ENCODE peak calls at places on chromosomes 3 and 15, in five cellular contexts. X is chondrocyte, Z is GM10248, F is suprapubic skin, I is astrocyte of the spinal cord. T is an unnamed sample.

GRCh38 chr3:114331007-114331406 is 37.2 kb downstream of the TIGIT start:
- DNase-seq in X (no peak), Z (no peak), F (no peak), I (no peak), T (no peak)

GRCh38 chr15:75641176-75641498 is 1.1 kb upstream of the IMP3 start:
- DNase-seq in X (no peak), Z (no peak), F (no peak), I (no peak), T (no peak)

GRCh38 chr3:117488983-117489382 is 779.4 kb downstream of the TUSC7 start:
- DNase-seq in X (no peak), Z (no peak), F (no peak), I (no peak), T (no peak)

GRCh38 chr15:40877691-40878090 is 3.7 kb upstream of the RHOV start:
- DNase-seq in X (no peak), Z (no peak), F (no peak), I (no peak), T (no peak)

GRCh38 chr15:49844390-49844789 is 223.5 kb downstream of the DTWD1 start:
- DNase-seq in X (no peak), Z (no peak), F (no peak), I (no peak), T (no peak)

GRCh38 chr3:124950026-124950425 is 15.5 kb upstream of the MUC13 start:
- DNase-seq in X (no peak), Z (no peak), F (no peak), I (no peak), T (no peak)

GRCh38 chr15:36256258-36256825 is 323.1 kb upstream of the CDIN1 start:
- DNase-seq in X (no peak), Z (no peak), F (no peak), I (no peak), T (no peak)

GRCh38 chr15:67125589-67126502 is 60.4 kb downstream of the SMAD3 start:
- DNase-seq in X (no peak), Z (no peak), F (peak; percentile 89), I (peak; percentile 98), T (peak; percentile 92)

GRCh38 chr3:71728632-71729342 is 3.6 kb upstream of the EIF4E3 start:
- DNase-seq in X (no peak), Z (no peak), F (no peak), I (no peak), T (no peak)

GRCh38 chr3:183815565-183815943 is 9.8 kb downstream of the MAP6D1 start:
- DNase-seq in X (no peak), Z (no peak), F (no peak), I (no peak), T (no peak)

GRCh38 chr3:30607032-30607833 is 832 bp downstream of the TGFBR2 start:
- DNase-seq in X (peak; percentile 67), Z (peak; percentile 55), F (peak; percentile 85), I (peak; percentile 62), T (peak; percentile 71)

GRCh38 chr3:177050466-177051237 is 146.6 kb downstream of the TBL1XR1 start:
- DNase-seq in X (no peak), Z (no peak), F (no peak), I (peak; percentile 71), T (no peak)

GRCh38 chr3:44159901-44160300 is 81.8 kb upstream of the TOPAZ1 start:
- DNase-seq in X (no peak), Z (no peak), F (no peak), I (no peak), T (no peak)

GRCh38 chr15:100895721-100896120 is 16.1 kb downstream of the ALDH1A3 start:
- DNase-seq in X (no peak), Z (no peak), F (no peak), I (no peak), T (no peak)

GRCh38 chr3:42106646-42107045 is 15.5 kb downstream of the TRAK1 start:
- DNase-seq in X (no peak), Z (no peak), F (no peak), I (no peak), T (no peak)

GRCh38 chr15:74032606-74033561 is 38.4 kb downstream of the PML start:
- DNase-seq in X (no peak), Z (no peak), F (no peak), I (no peak), T (peak; percentile 11)

GRCh38 chr3:195031574-195032003 is 239.4 kb downstream of the XXYLT1 start:
- DNase-seq in X (no peak), Z (no peak), F (no peak), I (no peak), T (no peak)

GRCh38 chr15:58472821-58473581 is 41.2 kb downstream of the LIPC start:
- DNase-seq in X (no peak), Z (no peak), F (no peak), I (peak; percentile 46), T (no peak)

GRCh38 chr3:152443212-152444023 is 174.7 kb downstream of the MBNL1 start:
- DNase-seq in X (no peak), Z (no peak), F (no peak), I (peak; percentile 33), T (no peak)

GRCh38 chr3:108940568-108941285 is 13.0 kb downstream of the GUCA1C start:
- DNase-seq in X (no peak), Z (no peak), F (no peak), I (no peak), T (no peak)

GRCh38 chr3:149641011-149641728 is 16.7 kb downstream of the WWTR1 start:
- DNase-seq in X (no peak), Z (no peak), F (no peak), I (no peak), T (no peak)

GRCh38 chr15:51132384-51133139 is 37.9 kb upstream of the TNFAIP8L3 start:
- DNase-seq in X (no peak), Z (no peak), F (no peak), I (peak; percentile 97), T (peak; percentile 74)

GRCh38 chr3:197906850-197907187 is 43.2 kb upstream of the RPL35A start:
- DNase-seq in X (no peak), Z (no peak), F (no peak), I (no peak), T (no peak)

GRCh38 chr3:129106320-129106719 is 15.3 kb downstream of the RAB43 start:
- DNase-seq in X (no peak), Z (no peak), F (no peak), I (no peak), T (no peak)

GRCh38 chr15:99526671-99527070 is 39.1 kb upstream of the MEF2A start:
- DNase-seq in X (no peak), Z (no peak), F (no peak), I (no peak), T (no peak)

GRCh38 chr15:81197688-81198281 is 1.1 kb downstream of the IL16 start:
- DNase-seq in X (no peak), Z (no peak), F (no peak), I (no peak), T (no peak)

GRCh38 chr15:98812711-98813441 is 164.5 kb downstream of the IGF1R start:
- DNase-seq in X (no peak), Z (no peak), F (no peak), I (no peak), T (no peak)

GRCh38 chr3:174330303-174330702 is 528.8 kb upstream of the NAALADL2 start:
- DNase-seq in X (no peak), Z (no peak), F (no peak), I (peak; percentile 76), T (no peak)

GRCh38 chr3:111577798-111578685 is 17.1 kb downstream of the ZBED2 start:
- DNase-seq in X (no peak), Z (peak; percentile 28), F (no peak), I (peak; percentile 86), T (no peak)
- TF ChIP-seq CTCF in X (peak; percentile 82), Z (peak; percentile 45), F (peak; percentile 27), I (peak; percentile 67), T (no peak)

GRCh38 chr3:98817546-98817945 is 54.4 kb downstream of the ST3GAL6 start:
- DNase-seq in X (no peak), Z (peak; percentile 45), F (no peak), I (peak; percentile 67), T (no peak)
- TF ChIP-seq CTCF in X (peak; percentile 93), Z (peak; percentile 55), F (peak; percentile 58), I (peak; percentile 53), T (peak; percentile 74)

GRCh38 chr3:164673738-164674137 is 404.6 kb downstream of the SI start:
- DNase-seq in X (no peak), Z (no peak), F (no peak), I (no peak), T (no peak)
- TF ChIP-seq CTCF in X (peak; percentile 17), Z (no peak), F (no peak), I (no peak), T (no peak)

DNA sequence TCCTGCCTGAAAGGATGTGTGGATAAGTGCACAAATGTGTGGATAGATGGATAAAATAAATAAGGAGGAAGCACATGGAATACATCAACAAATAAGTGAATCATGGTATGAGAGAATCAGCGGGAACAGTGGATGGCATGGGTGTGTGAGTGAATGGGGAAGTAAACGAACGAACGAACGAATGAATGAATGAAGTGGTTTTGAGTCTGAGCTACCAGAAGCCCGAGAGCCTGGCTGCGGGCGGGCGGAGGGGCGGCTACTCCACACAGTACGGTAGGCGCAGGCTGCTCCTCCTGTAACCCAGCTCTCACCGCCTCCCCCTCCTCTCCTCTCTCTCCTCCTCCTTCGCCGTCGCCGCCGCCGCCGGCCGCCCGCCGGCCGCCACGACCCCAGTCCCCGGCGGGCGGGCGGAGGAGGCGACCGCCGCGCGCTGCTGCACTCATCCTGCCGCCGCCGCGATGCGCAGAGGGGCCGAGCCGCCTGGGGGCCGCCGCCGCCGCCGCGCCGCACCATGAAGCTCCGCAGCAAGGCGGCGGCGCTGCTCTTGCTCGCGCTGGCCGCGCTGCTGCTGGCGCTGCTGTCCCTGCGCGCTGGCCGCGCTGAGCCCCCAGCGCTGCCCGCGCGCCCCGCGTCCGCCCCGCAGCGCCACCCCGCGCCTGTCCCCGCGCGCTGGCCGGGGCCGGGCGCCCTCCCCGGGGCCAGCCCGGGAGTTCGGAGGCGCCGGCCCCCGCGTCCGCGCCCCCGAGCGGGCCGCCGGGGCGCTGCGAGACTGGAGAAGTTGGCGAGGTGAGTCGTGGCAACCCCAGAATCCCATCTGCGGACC is at the start of gene GXYLT2:
- DNase-seq in X (no peak), Z (peak; percentile 68), F (no peak), I (peak; percentile 80), T (peak; percentile 68)
- TF ChIP-seq CTCF in X (no peak), Z (peak; percentile 14), F (no peak), I (no peak), T (peak; percentile 19)

GRCh38 chr3:150840733-150841515 is 64.3 kb downstream of the MINDY4B start:
- DNase-seq in X (no peak), Z (no peak), F (no peak), I (no peak), T (no peak)
- TF ChIP-seq CTCF in X (no peak), Z (peak; percentile 13), F (no peak), I (no peak), T (no peak)

GRCh38 chr3:99808163-99808794 is 9.4 kb upstream of the CMSS1 start:
- DNase-seq in X (no peak), Z (peak; percentile 38), F (no peak), I (peak; percentile 83), T (no peak)
- TF ChIP-seq CTCF in X (peak; percentile 89), Z (peak; percentile 70), F (peak; percentile 72), I (peak; percentile 88), T (peak; percentile 38)

DNA sequence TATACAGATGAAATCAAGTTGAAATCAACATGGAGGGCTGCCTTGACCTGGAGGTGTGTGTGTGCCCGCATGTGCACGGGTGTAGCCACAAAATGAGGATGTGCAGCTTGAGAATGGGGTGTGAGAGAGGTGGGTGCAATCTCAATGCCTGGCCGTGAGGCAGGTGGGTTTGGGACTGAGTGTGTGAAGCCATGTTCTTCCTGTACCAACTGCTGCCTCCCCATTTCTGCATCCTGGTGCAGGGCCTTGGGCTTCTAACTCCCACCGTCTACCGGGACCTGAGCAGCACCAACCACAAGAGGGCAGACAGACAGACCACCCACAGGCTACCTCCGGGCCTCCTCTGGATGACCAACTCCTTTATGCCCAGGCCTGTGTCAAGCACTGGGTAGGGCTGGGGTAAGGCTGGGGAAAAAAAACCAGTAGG is 161.9 kb upstream of the TLE3 start:
- DNase-seq in X (no peak), Z (no peak), F (no peak), I (no peak), T (no peak)
- TF ChIP-seq CTCF in X (peak; percentile 35), Z (peak; percentile 18), F (no peak), I (no peak), T (no peak)

T was measured in uterus.